ENCODE peak calls at places on chromosomes 4 and X, in six cellular contexts. C is DND-41; R is left ventricle myocardium inferior; X is stomach; G is C1 segment of cervical spinal cord; T is naive thymus-derived CD8-positive, alpha-beta T cell. M is an unnamed sample.

GRCh38 chr4:20313237-20314030 is 61.7 kb downstream of the SLIT2 start:
- DNase-seq in C (no peak), R (no peak), X (no peak), G (no peak), T (no peak), M (no peak)

GRCh38 chrX:51893931-51894696 is 691 bp downstream of the MAGED1 start:
- DNase-seq in C (peak), R (no peak), X (no peak), G (peak), T (no peak), M (no peak)

GRCh38 chr4:149311076-149311475 is 504.6 kb downstream of the IQCM start:
- DNase-seq in C (no peak), R (no peak), X (no peak), G (no peak), T (no peak), M (no peak)

GRCh38 chrX:136191171-136191570 is 43.8 kb downstream of the FHL1 start:
- DNase-seq in C (no peak), R (no peak), X (no peak), G (no peak), T (no peak), M (no peak)

GRCh38 chr4:141275834-141276233 is 55.1 kb downstream of the ZNF330 start:
- DNase-seq in C (no peak), R (no peak), X (no peak), G (no peak), T (no peak), M (peak)

GRCh38 chr4:139922625-139923024 is 231.4 kb downstream of the MAML3 start:
- DNase-seq in C (no peak), R (no peak), X (no peak), G (no peak), T (no peak), M (no peak)

GRCh38 chrX:110374544-110374943 is 15.9 kb downstream of the RTL9 start:
- DNase-seq in C (no peak), R (no peak), X (no peak), G (no peak), T (no peak), M (no peak)

GRCh38 chr4:156378053-156378665 is 424.5 kb upstream of the CTSO start:
- DNase-seq in C (no peak), R (no peak), X (no peak), G (no peak), T (no peak), M (no peak)

GRCh38 chr4:148964456-148964855 is 522.2 kb upstream of the NR3C2 start:
- DNase-seq in C (no peak), R (no peak), X (no peak), G (no peak), T (no peak), M (no peak)

GRCh38 chr4:126761947-126762650 is 870.7 kb upstream of the INTU start:
- DNase-seq in C (no peak), R (no peak), X (no peak), G (no peak), T (no peak), M (no peak)

GRCh38 chr4:43567644-43568043 is 675.1 kb downstream of the GRXCR1 start:
- DNase-seq in C (no peak), R (no peak), X (no peak), G (no peak), T (no peak), M (no peak)

GRCh38 chr4:129387666-129388065 is 291.7 kb downstream of the C4orf33 start:
- DNase-seq in C (no peak), R (no peak), X (no peak), G (no peak), T (no peak), M (no peak)

GRCh38 chr4:26256016-26256415 is 64.8 kb upstream of the RBPJ start:
- DNase-seq in C (no peak), R (no peak), X (no peak), G (no peak), T (no peak), M (no peak)

GRCh38 chr4:80875642-80876041 is 154.9 kb upstream of the BMP3 start:
- DNase-seq in C (no peak), R (no peak), X (no peak), G (no peak), T (no peak), M (no peak)

GRCh38 chr4:107519057-107519456 is 201.0 kb downstream of the PAPSS1 start:
- DNase-seq in C (peak), R (no peak), X (peak), G (no peak), T (no peak), M (no peak)

GRCh38 chrX:130330706-130331105 is 9.0 kb upstream of the SLC25A14 start:
- DNase-seq in C (peak), R (peak), X (peak), G (no peak), T (peak), M (peak)

GRCh38 chr4:70936200-70936787 is 34.1 kb downstream of the MOB1B start:
- DNase-seq in C (peak), R (no peak), X (no peak), G (no peak), T (no peak), M (no peak)

GRCh38 chr4:30754021-30754420 is 33.9 kb downstream of the PCDH7 start:
- DNase-seq in C (no peak), R (no peak), X (no peak), G (no peak), T (no peak), M (no peak)

GRCh38 chr4:99763635-99764101 is 53.0 kb upstream of the DAPP1 start:
- DNase-seq in C (no peak), R (no peak), X (no peak), G (no peak), T (no peak), M (peak)

GRCh38 chrX:9586992-9587392 is 122.1 kb downstream of the TBL1X start:
- DNase-seq in C (no peak), R (no peak), X (no peak), G (no peak), T (no peak), M (no peak)

GRCh38 chr4:75142377-75142776 is 209.5 kb downstream of the PARM1 start:
- DNase-seq in C (no peak), R (no peak), X (no peak), G (no peak), T (no peak), M (no peak)

GRCh38 chr4:23999714-24000113 is 109.9 kb upstream of the PPARGC1A start:
- DNase-seq in C (no peak), R (no peak), X (no peak), G (no peak), T (no peak), M (no peak)

GRCh38 chr4:57119054-57119651 is 9.0 kb upstream of the IGFBP7 start:
- DNase-seq in C (no peak), R (peak), X (no peak), G (no peak), T (no peak), M (peak)

M was measured in AG09309.